ENCODE peak calls at places on chromosomes 13 and 19, in ten cellular contexts. D is head of caudate nucleus; Z is psoas muscle; Y is GM04503; B is stimulated activated CD4-positive, alpha-beta T cell treated with anti-CD3 and anti-CD28 coated beads, Interleukin-15, amount 100 ng/mL, for 1 hour; T is HT-29; H is chondrocyte; O is ELR; R is Kasumi-1; W is PC-9. L is an unnamed sample.

GRCh38 chr19:48635966-48636858 is 967 bp downstream of the DBP start:
- DNase-seq in Z (no peak), O (no peak), H (no peak), B (no peak), T (peak; percentile 48), R (peak; percentile 42), D (peak; percentile 51), W (peak; percentile 39), Y (no peak), L (peak; percentile 87)

GRCh38 chr19:51503891-51504290 is 2.3 kb upstream of the SIGLEC12 start:
- DNase-seq in O (no peak), B (no peak), T (no peak), Z (no peak), D (no peak), Y (no peak), H (no peak), R (peak; percentile 44), W (no peak), L (no peak)

GRCh38 chr13:41178040-41178439 is 16.3 kb downstream of the KBTBD7 start:
- DNase-seq in B (no peak), T (peak; percentile 36), O (no peak), Z (no peak), D (no peak), R (no peak), H (no peak), Y (no peak), W (no peak), L (no peak)

GRCh38 chr13:51584731-51585191 is 499 bp downstream of the WDFY2 start:
- DNase-seq in Z (peak; percentile 55), T (peak; percentile 75), O (peak; percentile 71), H (peak; percentile 92), W (peak; percentile 56), D (no peak), B (peak; percentile 41), Y (no peak), R (peak; percentile 32), L (peak; percentile 84)

GRCh38 chr13:43848250-43848649 is 31.3 kb downstream of the CCDC122 start:
- DNase-seq in O (peak; percentile 37), D (no peak), Y (peak; percentile 65), T (no peak), Z (no peak), H (no peak), R (peak; percentile 66), B (no peak), W (peak; percentile 40), L (no peak)

GRCh38 chr13:25372275-25373081 is 704 bp downstream of the ATP8A2 start:
- DNase-seq in D (no peak), R (no peak), B (no peak), H (no peak), Z (no peak), Y (no peak), W (no peak), T (no peak), O (no peak), L (no peak)

GRCh38 chr19:19115954-19116353 is 22.3 kb downstream of the TMEM161A start:
- DNase-seq in Z (peak; percentile 53), D (no peak), H (no peak), R (peak; percentile 29), W (no peak), O (peak; percentile 40), T (no peak), B (peak; percentile 19), Y (no peak), L (no peak)

GRCh38 chr13:75312884-75313520 is 169.0 kb downstream of the TBC1D4 start:
- DNase-seq in B (no peak), D (no peak), W (no peak), Y (no peak), T (no peak), O (no peak), Z (no peak), R (peak; percentile 10), H (no peak), L (no peak)

GRCh38 chr19:18605196-18605545 is 1.4 kb downstream of the CRLF1 start:
- DNase-seq in O (no peak), T (no peak), R (no peak), B (no peak), Y (no peak), H (no peak), D (no peak), Z (no peak), W (no peak), L (peak; percentile 47)

GRCh38 chr13:31945202-31945978 is 86.2 kb upstream of the FRY start:
- DNase-seq in Z (peak; percentile 84), B (no peak), T (peak; percentile 96), W (peak; percentile 97), D (no peak), O (peak; percentile 55), H (no peak), R (peak; percentile 78), Y (peak; percentile 64), L (peak; percentile 88)

GRCh38 chr19:44955500-44956439 is 590 bp downstream of the CLPTM1 start:
- DNase-seq in H (no peak), T (peak; percentile 42), W (no peak), Y (no peak), B (no peak), D (peak; percentile 13), O (peak; percentile 31), R (no peak), Z (no peak), L (no peak)

GRCh38 chr19:1860133-1860775 is 3.1 kb downstream of the KLF16 start:
- DNase-seq in H (no peak), T (peak; percentile 79), B (no peak), Z (peak; percentile 50), Y (no peak), W (no peak), O (peak; percentile 75), R (no peak), D (peak; percentile 44), L (peak; percentile 89)

GRCh38 chr19:43441736-43442135 is 23.7 kb downstream of the LYPD3 start:
- DNase-seq in B (no peak), O (no peak), W (no peak), Z (no peak), D (no peak), R (no peak), H (no peak), Y (no peak), T (no peak), L (no peak)

GRCh38 chr19:8041553-8041952 is 11.0 kb upstream of the CCL25 start:
- DNase-seq in O (no peak), B (no peak), T (no peak), R (no peak), H (no peak), Y (no peak), W (no peak), Z (no peak), D (no peak), L (no peak)

GRCh38 chr19:1577090-1577928 is 9.2 kb upstream of the MEX3D start:
- DNase-seq in Z (no peak), B (no peak), D (no peak), O (no peak), H (no peak), W (no peak), R (no peak), T (no peak), Y (no peak), L (peak; percentile 38)

GRCh38 chr19:1495799-1496713 is 5.1 kb downstream of the REEP6 start:
- DNase-seq in Y (no peak), Z (no peak), D (no peak), O (no peak), H (no peak), T (no peak), R (no peak), B (no peak), W (no peak), L (no peak)

GRCh38 chr19:41296323-41296935 is 13.5 kb upstream of the CCDC97 start:
- DNase-seq in H (no peak), T (no peak), W (peak; percentile 49), R (no peak), Z (no peak), D (no peak), B (no peak), Y (no peak), O (no peak), L (no peak)